ENCODE peak calls at places on chromosomes 3 and 15, in nine cellular contexts. T is IMR-90, Y is HepG2, R is stomach, G is uterus, I is prostate gland, Q is body of pancreas, H is heart left ventricle, J is A549. K is an unnamed sample.

GRCh38 chr3:38586546-38587520 is 62.7 kb downstream of the SCN5A start:
- DNase-seq in T (no peak), Y (no peak), R (peak; percentile 5), G (no peak), I (no peak), Q (peak; percentile 1), H (no peak), J (no peak), K (no peak)

GRCh38 chr15:77021803-77022381 is 27.0 kb downstream of the PSTPIP1 start:
- DNase-seq in T (peak; percentile 68), Y (no peak), R (no peak), G (no peak), I (no peak), Q (no peak), H (peak; percentile 28), J (no peak), K (peak; percentile 48)

GRCh38 chr3:112582242-112582874 is 20.5 kb downstream of the SLC35A5 start:
- DNase-seq in T (peak; percentile 80), Y (peak; percentile 21), R (no peak), G (peak; percentile 47), I (no peak), Q (peak; percentile 12), H (no peak), J (peak; percentile 77), K (no peak)

GRCh38 chr3:105373383-105373782 is 6.7 kb downstream of the ALCAM start:
- DNase-seq in T (no peak), Y (no peak), R (no peak), G (no peak), I (no peak), Q (no peak), H (no peak), J (no peak), K (no peak)

GRCh38 chr15:44646460-44646859 is 17.0 kb downstream of the SPG11 start:
- DNase-seq in T (no peak), Y (no peak), R (no peak), G (no peak), I (no peak), Q (no peak), H (no peak), J (no peak), K (no peak)

GRCh38 chr15:66400351-66400774 is 13.7 kb downstream of the MAP2K1 start:
- DNase-seq in T (peak; percentile 60), Y (no peak), R (no peak), G (no peak), I (no peak), Q (no peak), H (no peak), J (no peak), K (no peak)

GRCh38 chr3:37768107-37768809 is 93.4 kb upstream of the CTDSPL start:
- DNase-seq in T (peak; percentile 37), Y (peak; percentile 40), R (peak; percentile 70), G (no peak), I (no peak), Q (peak; percentile 91), H (no peak), J (peak; percentile 11), K (no peak)

GRCh38 chr3:178117641-178118040 is 418.6 kb upstream of the KCNMB2 start:
- DNase-seq in T (peak; percentile 16), Y (no peak), R (no peak), G (no peak), I (no peak), Q (no peak), H (no peak), J (no peak), K (no peak)

DNA sequence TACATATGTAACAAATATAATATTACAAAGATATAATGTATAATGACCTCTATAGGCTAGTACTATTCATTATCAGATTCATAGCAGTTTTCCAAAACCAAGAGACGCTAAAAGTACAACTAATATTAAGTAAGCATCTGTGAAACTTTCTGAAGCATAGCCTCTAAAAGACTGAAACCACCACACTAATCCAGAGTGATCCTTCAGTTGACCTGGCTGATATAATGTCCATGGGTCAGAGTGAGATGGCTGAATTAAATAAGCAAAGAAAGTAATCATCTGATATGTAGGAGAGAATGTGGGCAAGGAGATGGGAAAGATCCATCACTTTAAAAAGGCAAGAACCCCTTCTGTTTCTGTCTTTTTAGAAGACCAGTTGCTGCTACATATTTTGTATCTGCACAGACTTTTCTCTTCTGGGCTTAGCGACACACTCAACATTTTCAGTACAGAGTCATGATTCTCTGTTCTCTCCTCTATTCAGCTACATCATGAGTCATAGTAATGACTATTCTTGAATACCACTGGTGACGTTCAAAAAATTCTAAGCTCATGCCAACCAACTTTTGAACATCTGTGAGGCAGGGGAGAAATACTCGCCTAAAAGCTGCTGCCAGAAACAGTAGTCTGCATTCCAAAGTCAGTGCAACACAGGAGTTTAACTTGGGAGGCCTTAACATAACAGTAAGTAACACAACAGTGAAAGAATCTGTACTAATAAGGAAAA is 149.6 kb downstream of the MAGI1 start:
- DNase-seq in T (peak; percentile 98), Y (no peak), R (no peak), G (no peak), I (no peak), Q (no peak), H (no peak), J (peak; percentile 41), K (peak; percentile 54)
- TF ChIP-seq POLR2A in T (peak; percentile 44), Y (no peak), R (no peak), G (no peak), I (no peak), Q (no peak), H (no peak), J (no peak), K (no peak)

GRCh38 chr3:196288141-196288460 is 575 bp upstream of the PCYT1A start:
- DNase-seq in T (peak; percentile 19), Y (no peak), R (no peak), G (no peak), I (no peak), Q (no peak), H (no peak), J (no peak), K (no peak)

GRCh38 chr3:196287066-196287404 is 491 bp downstream of the PCYT1A start:
- DNase-seq in T (no peak), Y (no peak), R (no peak), G (no peak), I (no peak), Q (no peak), H (peak; percentile 35), J (peak; percentile 10), K (no peak)

GRCh38 chr3:196292281-196292923 is 4.9 kb upstream of the PCYT1A start:
- DNase-seq in T (no peak), Y (peak; percentile 27), R (no peak), G (no peak), I (no peak), Q (no peak), H (no peak), J (no peak), K (no peak)

GRCh38 chr3:196284396-196284795 is 3.1 kb downstream of the PCYT1A start:
- DNase-seq in T (peak; percentile 37), Y (no peak), R (no peak), G (no peak), I (no peak), Q (no peak), H (no peak), J (no peak), K (no peak)

DNA sequence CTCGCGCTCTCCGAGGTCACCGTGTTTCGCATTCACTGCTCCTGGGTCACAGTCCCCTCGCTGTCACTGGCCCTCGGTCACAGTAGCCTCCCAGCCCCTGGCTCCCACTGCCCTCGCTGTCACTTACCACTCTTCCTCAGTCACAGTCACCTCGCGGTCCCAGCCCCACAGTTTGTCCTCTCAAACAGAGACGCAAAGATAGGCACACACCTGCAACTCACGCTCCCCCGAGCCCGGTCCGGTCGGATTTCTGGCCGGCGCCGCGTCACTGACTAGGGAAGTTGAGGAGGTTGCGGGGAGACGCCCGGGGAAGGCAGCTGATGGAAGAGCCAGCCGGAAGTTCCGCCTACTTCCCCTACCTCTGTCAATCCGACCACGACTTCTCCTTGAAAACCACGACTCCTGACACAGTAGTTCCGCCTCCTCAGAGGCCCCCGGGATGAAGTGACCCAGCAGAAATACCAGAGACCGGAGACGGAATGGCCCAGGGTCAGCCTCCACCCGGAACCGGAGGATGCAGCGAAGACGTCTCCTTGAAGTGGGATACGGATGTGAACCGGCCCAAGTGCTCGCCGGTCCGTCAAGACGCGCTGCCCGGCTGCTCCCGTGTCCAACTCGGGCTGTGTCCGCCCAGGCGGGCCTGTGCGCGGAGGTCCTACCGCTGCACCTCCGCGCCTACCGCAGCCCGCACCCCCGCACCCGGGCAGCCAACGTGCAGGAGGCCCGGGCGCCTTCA is at the start of gene PCYT1A:
- DNase-seq in T (peak; percentile 95), Y (peak; percentile 93), R (peak; percentile 91), G (peak; percentile 86), I (peak; percentile 90), Q (peak; percentile 95), H (peak; percentile 94), J (peak; percentile 93), K (peak; percentile 93)
- TF ChIP-seq POLR2A in T (peak; percentile 81), Y (peak; percentile 88), R (no peak), G (peak; percentile 61), I (peak; percentile 59), Q (peak; percentile 70), H (no peak), J (peak; percentile 15), K (peak; percentile 71)

GRCh38 chr3:152197451-152197850 is 71.3 kb upstream of the MBNL1 start:
- DNase-seq in T (peak; percentile 50), Y (no peak), R (no peak), G (no peak), I (no peak), Q (no peak), H (no peak), J (no peak), K (no peak)

GRCh38 chr3:152198655-152199054 is 70.1 kb upstream of the MBNL1 start:
- DNase-seq in T (no peak), Y (no peak), R (no peak), G (no peak), I (no peak), Q (no peak), H (no peak), J (no peak), K (no peak)

GRCh38 chr3:152197937-152198336 is 70.8 kb upstream of the MBNL1 start:
- DNase-seq in T (no peak), Y (no peak), R (no peak), G (no peak), I (no peak), Q (no peak), H (no peak), J (no peak), K (no peak)

GRCh38 chr3:152200476-152201422 is 68.0 kb upstream of the MBNL1 start:
- DNase-seq in T (no peak), Y (no peak), R (no peak), G (no peak), I (no peak), Q (no peak), H (no peak), J (no peak), K (no peak)

GRCh38 chr3:152199069-152199838 is 69.5 kb upstream of the MBNL1 start:
- DNase-seq in T (no peak), Y (no peak), R (no peak), G (no peak), I (no peak), Q (no peak), H (no peak), J (no peak), K (no peak)
- TF ChIP-seq POLR2A in T (no peak), Y (no peak), R (no peak), G (no peak), I (no peak), Q (no peak), H (no peak), J (no peak), K (no peak)

DNA sequence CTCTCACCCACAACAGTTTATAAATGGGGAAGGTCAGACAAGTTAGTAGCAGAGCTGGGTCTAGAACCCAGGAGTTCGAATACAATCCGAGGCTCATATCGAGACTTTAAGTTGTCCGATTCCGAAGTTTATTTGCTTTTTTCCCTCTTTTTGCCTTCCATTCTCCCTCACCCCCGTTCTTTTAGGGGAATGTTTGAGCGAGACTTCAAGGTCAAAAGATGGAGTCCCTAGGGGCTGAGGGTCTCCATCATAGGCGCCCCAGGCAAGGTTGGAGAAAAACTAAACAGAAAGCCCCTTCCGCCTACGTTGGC is 7.2 kb downstream of the BCL6 start:
- DNase-seq in T (no peak), Y (no peak), R (no peak), G (no peak), I (no peak), Q (no peak), H (no peak), J (no peak), K (no peak)
- TF ChIP-seq POLR2A in T (no peak), Y (no peak), R (no peak), G (no peak), I (no peak), Q (no peak), H (no peak), J (no peak), K (no peak)

K was measured in H54.